ENCODE peak calls at places on chromosomes 16 and 17, in seven cellular contexts. E, J, S, A, F, T and H are unnamed samples.

GRCh38 chr17:77908501-77908900 is 50.0 kb upstream of the TNRC6C start:
- DNase-seq in E (no peak), J (no peak), S (no peak), A (no peak), F (no peak), T (no peak), H (no peak)

GRCh38 chr16:31420037-31420436 is 8.1 kb downstream of the COX6A2 start:
- DNase-seq in E (no peak), J (no peak), S (no peak), A (no peak), F (no peak), T (no peak), H (no peak)

GRCh38 chr16:76277099-76278030 is at the start of gene CNTNAP4:
- DNase-seq in E (no peak), J (peak; percentile 20), S (no peak), A (no peak), F (no peak), T (peak; percentile 8), H (no peak)

GRCh38 chr16:87528690-87529579 is 36.1 kb upstream of the ZCCHC14 start:
- DNase-seq in E (no peak), J (no peak), S (no peak), A (no peak), F (no peak), T (no peak), H (no peak)

GRCh38 chr16:15650698-15651161 is 685 bp downstream of the NDE1 start:
- DNase-seq in E (peak; percentile 29), J (no peak), S (peak; percentile 39), A (no peak), F (peak; percentile 65), T (peak; percentile 18), H (no peak)

GRCh38 chr17:62780273-62780672 is 27.8 kb downstream of the MARCHF10 start:
- DNase-seq in E (no peak), J (peak; percentile 30), S (no peak), A (no peak), F (no peak), T (no peak), H (no peak)

GRCh38 chr17:71850792-71851191 is 270.0 kb upstream of the SOX9 start:
- DNase-seq in E (no peak), J (no peak), S (no peak), A (no peak), F (no peak), T (no peak), H (no peak)

GRCh38 chr16:22189473-22190168 is 16.5 kb upstream of the EEF2K start:
- DNase-seq in E (peak; percentile 89), J (peak; percentile 63), S (peak; percentile 79), A (no peak), F (peak; percentile 76), T (peak; percentile 56), H (peak; percentile 86)

DNA sequence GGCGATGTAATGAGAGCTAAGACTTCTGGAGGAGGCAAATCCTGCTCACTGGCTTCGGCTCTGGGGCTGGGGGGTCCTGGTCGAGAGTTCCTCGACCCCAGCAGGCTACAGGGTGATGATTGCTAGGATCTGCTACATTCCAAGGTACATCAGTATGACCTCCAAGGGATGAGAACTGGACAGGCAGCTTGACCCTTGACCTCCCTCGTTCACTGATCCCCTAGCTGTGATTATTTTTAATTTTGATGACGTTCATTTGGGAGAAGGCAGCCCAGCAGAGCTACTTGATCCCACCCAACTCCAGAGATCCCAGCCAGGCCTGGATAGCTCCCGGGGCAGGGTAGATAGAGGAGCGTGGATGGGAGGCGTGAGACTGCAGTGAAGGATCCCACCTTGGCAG is 242.3 kb downstream of the MAF start:
- DNase-seq in E (no peak), J (peak; percentile 16), S (no peak), A (no peak), F (no peak), T (no peak), H (no peak)
- H3K9me3 ChIP-seq in E (no peaks in the 10 kb centered on the region), J (no peaks in the 10 kb centered on the region), S (no peaks in the 10 kb centered on the region), A (no peaks in the 10 kb centered on the region), F (no peaks in the 10 kb centered on the region), T (no peaks in the 10 kb centered on the region), H (no peaks in the 10 kb centered on the region)

GRCh38 chr17:22310717-22311686 is 618.7 kb downstream of the KCNJ18 start:
- DNase-seq in E (no peak), J (no peak), S (no peak), A (peak; percentile 88), F (no peak), T (no peak), H (no peak)
- H3K9me3 ChIP-seq in E (peaks cover 53% of the 10 kb centered on the region), J (no peaks in the 10 kb centered on the region), S (no peaks in the 10 kb centered on the region), A (no peaks in the 10 kb centered on the region), F (no peaks in the 10 kb centered on the region), T (no peaks in the 10 kb centered on the region), H (no peaks in the 10 kb centered on the region)

GRCh38 chr16:3321802-3322201 is 16.5 kb downstream of the ZNF75A start:
- DNase-seq in E (no peak), J (no peak), S (no peak), A (peak; percentile 40), F (no peak), T (no peak), H (no peak)
- H3K9me3 ChIP-seq in E (peaks cover 80% of the 10 kb centered on the region), J (peaks cover 97% of the 10 kb centered on the region), S (no peaks in the 10 kb centered on the region), A (peaks cover 97% of the 10 kb centered on the region), F (peaks cover 84% of the 10 kb centered on the region), T (peaks cover 7% of the 10 kb centered on the region), H (peaks cover 65% of the 10 kb centered on the region)

DNA sequence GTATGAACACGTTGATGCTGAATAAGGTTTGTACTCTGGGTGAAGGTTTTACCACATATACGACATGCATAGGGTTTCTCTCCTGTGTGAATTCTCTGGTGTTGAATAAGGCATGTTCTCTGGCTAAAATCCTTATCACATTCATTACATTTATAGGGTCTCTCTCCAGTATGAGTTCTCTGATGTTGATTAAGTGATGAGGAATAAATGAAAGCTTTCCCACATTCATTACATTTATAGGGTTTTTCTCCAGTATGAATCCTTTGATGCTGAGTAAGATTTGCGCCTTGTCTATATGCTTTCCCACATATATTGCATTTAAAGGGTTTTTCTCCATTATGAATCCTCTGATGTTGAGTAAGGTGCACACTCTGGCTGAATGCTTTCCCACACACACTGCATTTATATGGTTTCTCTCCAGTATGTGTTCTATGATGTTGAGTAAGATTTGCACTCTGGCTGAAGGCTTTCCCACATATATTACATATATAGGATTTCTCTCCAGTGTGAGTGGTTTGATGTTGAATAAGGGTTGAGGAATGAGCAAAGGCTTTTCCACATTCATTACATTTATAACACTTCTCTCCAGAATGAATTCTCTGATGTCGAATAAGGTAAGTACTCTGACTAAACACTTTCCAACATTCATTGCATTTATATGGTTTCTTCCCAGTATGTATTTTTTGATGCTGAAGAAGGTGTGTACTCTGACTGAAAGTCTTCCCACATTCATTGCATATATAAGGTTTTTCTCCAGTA is 16.9 kb downstream of the ZNF287 start:
- DNase-seq in E (no peak), J (no peak), S (no peak), A (peak; percentile 8), F (no peak), T (no peak), H (no peak)
- H3K9me3 ChIP-seq in E (peaks cover 100% of the 10 kb centered on the region), J (peaks cover 100% of the 10 kb centered on the region), S (peaks cover 2% of the 10 kb centered on the region), A (peaks cover 99% of the 10 kb centered on the region), F (peaks cover 98% of the 10 kb centered on the region), T (peaks cover 3% of the 10 kb centered on the region), H (peaks cover 53% of the 10 kb centered on the region)

DNA sequence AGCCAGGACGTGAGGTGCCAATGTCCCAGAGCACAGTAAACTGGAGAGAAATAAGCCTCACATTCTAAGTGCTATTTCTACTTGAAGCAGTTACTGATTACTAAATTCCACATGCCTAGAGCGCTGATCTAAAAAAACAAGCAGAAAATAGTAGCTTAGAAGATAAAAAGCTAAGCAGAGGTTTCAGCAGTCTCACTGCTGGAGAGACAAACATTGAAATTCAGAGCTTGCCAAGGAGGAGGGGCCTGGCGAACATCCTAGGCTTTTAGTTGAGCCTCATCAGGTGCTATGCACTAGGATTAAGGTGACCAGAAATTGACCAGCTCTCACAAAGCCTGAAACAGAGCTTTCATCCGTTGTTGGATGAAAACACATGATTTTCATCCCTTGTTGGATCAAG is 136.9 kb upstream of the FAM20A start:
- DNase-seq in E (no peak), J (no peak), S (peak; percentile 47), A (no peak), F (no peak), T (peak; percentile 66), H (no peak)
- H3K9me3 ChIP-seq in E (peaks cover 6% of the 10 kb centered on the region), J (peaks cover 13% of the 10 kb centered on the region), S (no peaks in the 10 kb centered on the region), A (no peaks in the 10 kb centered on the region), F (peaks cover 9% of the 10 kb centered on the region), T (no peaks in the 10 kb centered on the region), H (no peaks in the 10 kb centered on the region)

GRCh38 chr16:64102654-64103053 is 1019.2 kb downstream of the CDH11 start:
- DNase-seq in E (no peak), J (no peak), S (no peak), A (no peak), F (no peak), T (no peak), H (no peak)
- H3K9me3 ChIP-seq in E (no peaks in the 10 kb centered on the region), J (no peaks in the 10 kb centered on the region), S (no peaks in the 10 kb centered on the region), A (no peaks in the 10 kb centered on the region), F (no peaks in the 10 kb centered on the region), T (no peaks in the 10 kb centered on the region), H (no peaks in the 10 kb centered on the region)

GRCh38 chr16:28292731-28293588 is 635 bp downstream of the SBK1 start:
- DNase-seq in E (peak; percentile 17), J (no peak), S (no peak), A (no peak), F (no peak), T (no peak), H (no peak)
- H3K9me3 ChIP-seq in E (no peaks in the 10 kb centered on the region), J (no peaks in the 10 kb centered on the region), S (no peaks in the 10 kb centered on the region), A (no peaks in the 10 kb centered on the region), F (no peaks in the 10 kb centered on the region), T (no peaks in the 10 kb centered on the region), H (no peaks in the 10 kb centered on the region)

DNA sequence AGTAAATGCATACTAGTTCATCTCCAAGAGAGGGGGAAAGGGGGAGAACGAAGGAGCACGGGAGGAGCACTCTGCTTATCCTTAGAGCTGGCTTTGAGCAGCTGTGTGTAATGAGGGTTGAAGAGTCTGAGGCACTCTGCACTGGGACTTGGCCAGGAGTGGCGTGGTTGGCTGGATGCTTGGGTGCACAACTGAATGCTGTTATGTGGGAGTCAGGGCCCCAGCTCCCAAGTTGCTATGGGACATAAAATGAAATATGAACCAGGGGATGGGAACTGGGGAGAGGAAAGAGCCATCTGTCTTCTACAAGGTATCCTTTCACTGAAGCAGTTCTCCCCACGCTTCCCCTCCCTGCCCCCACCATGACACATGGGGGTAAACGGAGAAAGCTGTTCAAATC is 106.0 kb upstream of the ANKFN1 start:
- DNase-seq in E (no peak), J (no peak), S (no peak), A (no peak), F (no peak), T (no peak), H (no peak)
- H3K9me3 ChIP-seq in E (peaks cover 2% of the 10 kb centered on the region), J (peaks cover 4% of the 10 kb centered on the region), S (no peaks in the 10 kb centered on the region), A (no peaks in the 10 kb centered on the region), F (no peaks in the 10 kb centered on the region), T (no peaks in the 10 kb centered on the region), H (no peaks in the 10 kb centered on the region)

GRCh38 chr16:19212059-19212458 is 44.0 kb downstream of the SYT17 start:
- DNase-seq in E (no peak), J (no peak), S (no peak), A (no peak), F (no peak), T (no peak), H (no peak)
- H3K9me3 ChIP-seq in E (peaks cover 7% of the 10 kb centered on the region), J (peaks cover 21% of the 10 kb centered on the region), S (no peaks in the 10 kb centered on the region), A (peaks cover 16% of the 10 kb centered on the region), F (no peaks in the 10 kb centered on the region), T (no peaks in the 10 kb centered on the region), H (no peaks in the 10 kb centered on the region)

DNA sequence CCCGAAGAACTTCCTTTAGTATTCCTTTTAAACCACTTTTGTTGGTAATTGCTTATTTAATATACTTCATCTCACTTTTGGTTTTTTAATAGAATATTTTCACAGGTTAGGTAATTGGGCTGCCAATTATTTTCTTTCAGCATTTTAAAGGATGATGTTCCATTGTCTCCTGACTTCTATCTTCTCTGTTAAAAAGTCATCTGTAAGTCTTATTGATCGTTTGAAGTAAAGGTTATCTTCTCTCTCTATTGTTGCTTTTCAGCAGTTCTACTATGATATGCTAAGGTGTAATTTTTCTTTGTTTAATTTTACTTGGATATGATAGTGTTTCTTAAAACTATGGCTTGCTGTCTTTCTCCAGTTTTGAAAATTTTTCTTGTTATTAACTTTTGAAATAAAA is 307.5 kb downstream of the MAP2K4 start:
- DNase-seq in E (no peak), J (no peak), S (no peak), A (no peak), F (no peak), T (no peak), H (no peak)
- H3K9me3 ChIP-seq in E (peaks cover 24% of the 10 kb centered on the region), J (peaks cover 32% of the 10 kb centered on the region), S (no peaks in the 10 kb centered on the region), A (peaks cover 40% of the 10 kb centered on the region), F (peaks cover 21% of the 10 kb centered on the region), T (no peaks in the 10 kb centered on the region), H (peaks cover 20% of the 10 kb centered on the region)